ENCODE peak calls at places on chromosomes 11 and 22, in five cellular contexts. V is astrocyte of the spinal cord; K is activated T-helper 1 cell treated with anti-CD3 and anti-CD28 coated beads, Interleukin-12 subunit alpha, Interleukin-12 subunit beta, Interleukin-2, Interleukin-4 antibody, amounts not matched to agents 30 ng/mL and 10 ng/mL and 1 ng/mL, durations not matched to agents 14 hours and 24 hours and 36 hours; P is stimulated activated CD4-positive, alpha-beta T cell treated with anti-CD3 and anti-CD28 coated beads, Interleukin-1b, Interleukin-23, amount 100 ng/mL, for 1 hour; T is EH. A is an unnamed sample.

GRCh38 chr11:46105902-46106301 is 15.4 kb downstream of the PHF21A start:
- DNase-seq in T (no peak), V (no peak), P (no peak), K (no peak), A (no peak)

GRCh38 chr22:26835929-26836528 is 178.6 kb downstream of the MIAT start:
- DNase-seq in P (no peak), V (peak; percentile 32), K (peak; percentile 27), T (peak; percentile 52), A (peak; percentile 29)

GRCh38 chr11:64858467-64859401 is 14.3 kb upstream of the CDC42BPG start:
- DNase-seq in K (peak; percentile 51), T (no peak), P (no peak), V (no peak), A (no peak)

GRCh38 chr11:129249351-129249750 is 57.2 kb upstream of the ARHGAP32 start:
- DNase-seq in K (no peak), P (no peak), T (peak; percentile 89), V (peak; percentile 90), A (no peak)

GRCh38 chr11:62233730-62234129 is 8.3 kb upstream of the SCGB1D2 start:
- DNase-seq in K (no peak), T (no peak), P (no peak), V (no peak), A (no peak)

GRCh38 chr22:36350751-36351594 is 36.8 kb downstream of the MYH9 start:
- DNase-seq in P (no peak), V (peak; percentile 90), K (no peak), T (peak; percentile 65), A (peak; percentile 50)

GRCh38 chr22:47361247-47361646 is 598.8 kb downstream of the TBC1D22A start:
- DNase-seq in K (no peak), T (no peak), V (no peak), P (no peak), A (no peak)

GRCh38 chr11:66529655-66530054 is 16.2 kb downstream of the ZDHHC24 start:
- DNase-seq in K (no peak), T (no peak), P (no peak), V (no peak), A (no peak)

GRCh38 chr22:39138357-39138997 is 14.0 kb downstream of the CBX7 start:
- DNase-seq in T (no peak), P (no peak), V (no peak), K (no peak), A (no peak)

GRCh38 chr22:27416553-27417427 is 384.8 kb downstream of the MN1 start:
- DNase-seq in V (peak; percentile 89), P (no peak), T (peak; percentile 94), K (no peak), A (peak; percentile 83)

A was measured in kidney glomerular epithelial cell.